ENCODE peak calls at places on chromosomes 7 and 10, in five cellular contexts. One of them, this sample, is unnamed.
A peak's percentile ranks its signal among the peaks of the same experiment; 100 is the strongest.

GRCh38 chr10:17109475-17110207 is 20.0 kb downstream of the CUBN start:
- DNase-seq in left colon: no peak
- DNase-seq in naive thymus-derived CD8-positive, alpha-beta T cell: no peak
- DNase-seq in C1 segment of cervical spinal cord: no peak
- DNase-seq in left lung: no peak
- DNase-seq in this sample: no peak

GRCh38 chr10:45417746-45418145 is 43.7 kb downstream of the ALOX5 start:
- DNase-seq in left colon: no peak
- DNase-seq in naive thymus-derived CD8-positive, alpha-beta T cell: no peak
- DNase-seq in C1 segment of cervical spinal cord: no peak
- DNase-seq in left lung: no peak
- DNase-seq in this sample: no peak

GRCh38 chr7:146788008-146788407 is 671.4 kb downstream of the CNTNAP2 start:
- DNase-seq in left colon: no peak
- DNase-seq in naive thymus-derived CD8-positive, alpha-beta T cell: no peak
- DNase-seq in C1 segment of cervical spinal cord: no peak
- DNase-seq in left lung: no peak
- DNase-seq in this sample: no peak

GRCh38 chr7:128892521-128893250 is 17.8 kb downstream of the KCP start:
- DNase-seq in left colon: no peak
- DNase-seq in naive thymus-derived CD8-positive, alpha-beta T cell: peak; percentile 59
- DNase-seq in C1 segment of cervical spinal cord: no peak
- DNase-seq in left lung: no peak
- DNase-seq in this sample: no peak

GRCh38 chr7:22696672-22697071 is 30.3 kb upstream of the IL6 start:
- DNase-seq in left colon: no peak
- DNase-seq in naive thymus-derived CD8-positive, alpha-beta T cell: no peak
- DNase-seq in C1 segment of cervical spinal cord: no peak
- DNase-seq in left lung: peak; percentile 41
- DNase-seq in this sample: no peak

GRCh38 chr7:17212188-17212587 is 86.3 kb upstream of the AHR start:
- DNase-seq in left colon: no peak
- DNase-seq in naive thymus-derived CD8-positive, alpha-beta T cell: no peak
- DNase-seq in C1 segment of cervical spinal cord: no peak
- DNase-seq in left lung: no peak
- DNase-seq in this sample: no peak

GRCh38 chr10:52143338-52143737 is 170.7 kb upstream of the DKK1 start:
- DNase-seq in left colon: no peak
- DNase-seq in naive thymus-derived CD8-positive, alpha-beta T cell: no peak
- DNase-seq in C1 segment of cervical spinal cord: no peak
- DNase-seq in left lung: no peak
- DNase-seq in this sample: peak; percentile 3

GRCh38 chr10:27857616-27858015 is 112.0 kb upstream of the MKX start:
- DNase-seq in left colon: no peak
- DNase-seq in naive thymus-derived CD8-positive, alpha-beta T cell: no peak
- DNase-seq in C1 segment of cervical spinal cord: no peak
- DNase-seq in left lung: no peak
- DNase-seq in this sample: no peak

GRCh38 chr7:153382591-153383225 is 623.2 kb downstream of the ACTR3B start:
- DNase-seq in left colon: no peak
- DNase-seq in naive thymus-derived CD8-positive, alpha-beta T cell: no peak
- DNase-seq in C1 segment of cervical spinal cord: no peak
- DNase-seq in left lung: no peak
- DNase-seq in this sample: no peak

This sample was measured in astrocyte of the cerebellum.